ENCODE peak calls at places on chromosomes 16 and 17, in seven cellular contexts. One of them, this sample, is unnamed.

GRCh38 chr16:4847774-4848587 is 700 bp downstream of the UBN1 start:
- DNase-seq in activated T-cell treated with anti-CD3 and anti-CD28 coated beads, Interleukin-2, amount 50 U/mL, for 48 hours: peak
- DNase-seq in cardiac muscle cell: peak
- DNase-seq in left ventricle myocardium inferior: peak
- DNase-seq in KG1: peak
- DNase-seq in amniotic epithelial cell: peak
- DNase-seq in endothelial cell: peak
- DNase-seq in this sample: no peak

GRCh38 chr16:23223368-23223767 is 40.8 kb downstream of the SCNN1G start:
- DNase-seq in activated T-cell treated with anti-CD3 and anti-CD28 coated beads, Interleukin-2, amount 50 U/mL, for 48 hours: no peak
- DNase-seq in amniotic epithelial cell: no peak
- DNase-seq in KG1: no peak
- DNase-seq in endothelial cell: no peak
- DNase-seq in cardiac muscle cell: no peak
- DNase-seq in left ventricle myocardium inferior: no peak
- DNase-seq in this sample: no peak

GRCh38 chr16:50334106-50334975 is 34.4 kb downstream of the BRD7 start:
- DNase-seq in left ventricle myocardium inferior: no peak
- DNase-seq in KG1: no peak
- DNase-seq in cardiac muscle cell: no peak
- DNase-seq in activated T-cell treated with anti-CD3 and anti-CD28 coated beads, Interleukin-2, amount 50 U/mL, for 48 hours: no peak
- DNase-seq in endothelial cell: no peak
- DNase-seq in amniotic epithelial cell: no peak
- DNase-seq in this sample: no peak

GRCh38 chr17:1718362-1719165 is 5.9 kb upstream of the WDR81 start:
- DNase-seq in activated T-cell treated with anti-CD3 and anti-CD28 coated beads, Interleukin-2, amount 50 U/mL, for 48 hours: no peak
- DNase-seq in endothelial cell: no peak
- DNase-seq in cardiac muscle cell: no peak
- DNase-seq in amniotic epithelial cell: no peak
- DNase-seq in left ventricle myocardium inferior: no peak
- DNase-seq in KG1: no peak
- DNase-seq in this sample: no peak

GRCh38 chr16:10940501-10941079 is 1.7 kb downstream of the DEXI start:
- DNase-seq in KG1: no peak
- DNase-seq in cardiac muscle cell: no peak
- DNase-seq in amniotic epithelial cell: no peak
- DNase-seq in left ventricle myocardium inferior: no peak
- DNase-seq in activated T-cell treated with anti-CD3 and anti-CD28 coated beads, Interleukin-2, amount 50 U/mL, for 48 hours: no peak
- DNase-seq in endothelial cell: no peak
- DNase-seq in this sample: no peak

GRCh38 chr17:19263621-19264010 is 26.4 kb downstream of the EPN2 start:
- DNase-seq in KG1: no peak
- DNase-seq in cardiac muscle cell: no peak
- DNase-seq in amniotic epithelial cell: peak
- DNase-seq in endothelial cell: no peak
- DNase-seq in activated T-cell treated with anti-CD3 and anti-CD28 coated beads, Interleukin-2, amount 50 U/mL, for 48 hours: no peak
- DNase-seq in left ventricle myocardium inferior: no peak
- DNase-seq in this sample: no peak

GRCh38 chr17:82031885-82032627 is 578 bp downstream of the RAC3 start:
- DNase-seq in activated T-cell treated with anti-CD3 and anti-CD28 coated beads, Interleukin-2, amount 50 U/mL, for 48 hours: peak
- DNase-seq in amniotic epithelial cell: no peak
- DNase-seq in left ventricle myocardium inferior: no peak
- DNase-seq in KG1: no peak
- DNase-seq in endothelial cell: no peak
- DNase-seq in cardiac muscle cell: peak
- DNase-seq in this sample: peak

GRCh38 chr17:63697341-63698286 is 2.3 kb downstream of the LIMD2 start:
- DNase-seq in amniotic epithelial cell: no peak
- DNase-seq in cardiac muscle cell: no peak
- DNase-seq in KG1: peak
- DNase-seq in endothelial cell: peak
- DNase-seq in left ventricle myocardium inferior: peak
- DNase-seq in activated T-cell treated with anti-CD3 and anti-CD28 coated beads, Interleukin-2, amount 50 U/mL, for 48 hours: peak
- DNase-seq in this sample: peak

GRCh38 chr17:4691686-4692085 is 12.3 kb downstream of the PELP1 start:
- DNase-seq in cardiac muscle cell: no peak
- DNase-seq in KG1: no peak
- DNase-seq in left ventricle myocardium inferior: no peak
- DNase-seq in endothelial cell: no peak
- DNase-seq in activated T-cell treated with anti-CD3 and anti-CD28 coated beads, Interleukin-2, amount 50 U/mL, for 48 hours: no peak
- DNase-seq in amniotic epithelial cell: peak
- DNase-seq in this sample: no peak

GRCh38 chr17:17236295-17237025 is 508 bp downstream of the FLCN start:
- DNase-seq in amniotic epithelial cell: no peak
- DNase-seq in activated T-cell treated with anti-CD3 and anti-CD28 coated beads, Interleukin-2, amount 50 U/mL, for 48 hours: peak
- DNase-seq in left ventricle myocardium inferior: no peak
- DNase-seq in KG1: no peak
- DNase-seq in cardiac muscle cell: no peak
- DNase-seq in endothelial cell: no peak
- DNase-seq in this sample: no peak

This sample was measured in HuH-7.5.